ENCODE peak calls at places on chromosomes 6 and 20, in eight cellular contexts. X is hepatocyte, A is OCI-LY7, C is PC-3, B is SK-N-SH, R is neural progenitor cell, P is GM23338, N is HCT116. J is an unnamed sample.

GRCh38 chr20:62025832-62026563 is 39.7 kb downstream of the TAF4 start:
- DNase-seq in C (no peak), P (no peak), N (no peak), X (peak; percentile 72), R (no peak), B (peak; percentile 58), A (no peak), J (no peak)

GRCh38 chr20:20932156-20932555 is 174.0 kb downstream of the LINC00237 start:
- DNase-seq in X (no peak), A (no peak), C (no peak), B (no peak), N (no peak), P (no peak), R (no peak), J (no peak)

GRCh38 chr6:41334482-41335023 is 855 bp upstream of the NCR2 start:
- DNase-seq in P (no peak), A (peak; percentile 8), R (no peak), C (peak; percentile 16), B (peak; percentile 41), N (no peak), X (no peak), J (no peak)

GRCh38 chr6:84643778-84644177 is 120.6 kb downstream of the TBX18 start:
- DNase-seq in N (no peak), P (no peak), R (no peak), B (no peak), A (no peak), X (no peak), C (peak; percentile 52), J (no peak)

GRCh38 chr6:140931581-140931980 is 1201.1 kb upstream of the GJE1 start:
- DNase-seq in R (no peak), P (no peak), B (no peak), A (no peak), N (no peak), C (no peak), X (no peak), J (no peak)

GRCh38 chr6:43096451-43097097 is 20.5 kb downstream of the PTK7 start:
- DNase-seq in N (no peak), B (peak; percentile 38), R (peak; percentile 72), P (peak; percentile 53), A (peak; percentile 58), X (peak; percentile 54), C (peak; percentile 94), J (no peak)

GRCh38 chr6:9140181-9140580 is 704.8 kb upstream of the SLC35B3 start:
- DNase-seq in C (peak; percentile 82), B (no peak), P (no peak), R (no peak), N (no peak), X (no peak), A (no peak), J (no peak)

GRCh38 chr6:75130784-75131183 is 75.1 kb downstream of the COL12A1 start:
- DNase-seq in N (no peak), B (no peak), R (no peak), C (peak; percentile 25), P (peak; percentile 14), A (no peak), X (no peak), J (no peak)

GRCh38 chr6:128519931-128520435 is 416 bp downstream of the PTPRK start:
- DNase-seq in A (no peak), X (no peak), N (no peak), R (no peak), C (no peak), B (peak; percentile 35), P (peak; percentile 61), J (peak; percentile 42)

GRCh38 chr6:92688328-92688727 is 731.0 kb downstream of the EPHA7 start:
- DNase-seq in N (no peak), A (peak; percentile 77), B (no peak), C (no peak), P (no peak), R (no peak), X (no peak), J (peak; percentile 79)

GRCh38 chr6:37630281-37630799 is 67.3 kb downstream of the MDGA1 start:
- DNase-seq in X (peak; percentile 45), C (peak; percentile 98), P (no peak), R (no peak), A (no peak), B (no peak), N (peak; percentile 94), J (no peak)

GRCh38 chr6:35063701-35064507 is 77.2 kb downstream of the TCP11 start:
- DNase-seq in P (no peak), A (no peak), N (no peak), R (no peak), B (no peak), X (no peak), C (no peak), J (no peak)

GRCh38 chr6:14706378-14706929 is 539.4 kb upstream of the JARID2 start:
- DNase-seq in B (no peak), N (peak; percentile 48), R (no peak), C (peak; percentile 93), A (no peak), X (peak; percentile 30), P (no peak), J (no peak)

GRCh38 chr6:142413111-142413510 is 111.3 kb downstream of the ADGRG6 start:
- DNase-seq in C (no peak), P (no peak), R (no peak), N (no peak), B (no peak), A (no peak), X (no peak), J (no peak)

GRCh38 chr6:16759181-16759645 is 2.0 kb downstream of the ATXN1 start:
- DNase-seq in N (no peak), X (peak; percentile 13), C (peak; percentile 35), P (peak; percentile 17), A (no peak), R (peak; percentile 15), B (no peak), J (no peak)

GRCh38 chr6:112296122-112296521 is 41.8 kb upstream of the LAMA4 start:
- DNase-seq in X (peak; percentile 16), A (peak; percentile 1), P (peak; percentile 75), B (no peak), N (peak; percentile 27), R (peak; percentile 57), C (peak; percentile 56), J (no peak)

GRCh38 chr6:36442083-36442670 is 477 bp downstream of the PXT1 start:
- DNase-seq in N (no peak), B (no peak), C (no peak), X (no peak), P (no peak), A (peak; percentile 12), R (no peak), J (no peak)

GRCh38 chr6:105678516-105678915 is 275.6 kb upstream of the PREP start:
- DNase-seq in R (no peak), X (peak; percentile 25), C (peak; percentile 70), P (no peak), A (no peak), B (no peak), N (no peak), J (no peak)

GRCh38 chr20:33017542-33017941 is 10.0 kb downstream of the BPIFB2 start:
- DNase-seq in R (no peak), B (no peak), C (no peak), N (no peak), X (no peak), A (no peak), P (no peak), J (no peak)

GRCh38 chr6:166925141-166925996 is 31.0 kb downstream of the RNASET2 start:
- DNase-seq in N (no peak), B (no peak), X (no peak), R (no peak), A (no peak), P (no peak), C (no peak), J (no peak)

GRCh38 chr20:63952210-63952535 is 4.0 kb downstream of the UCKL1 start:
- DNase-seq in C (no peak), N (no peak), A (no peak), R (no peak), B (no peak), P (no peak), X (no peak), J (no peak)

GRCh38 chr20:63952769-63953168 is 3.4 kb downstream of the UCKL1 start:
- DNase-seq in N (no peak), A (no peak), P (no peak), C (no peak), X (no peak), B (no peak), R (no peak), J (no peak)

GRCh38 chr20:63955281-63955845 is 853 bp downstream of the UCKL1 start:
- DNase-seq in X (peak; percentile 69), A (peak; percentile 34), N (no peak), B (peak; percentile 75), P (peak; percentile 44), R (peak; percentile 70), C (peak; percentile 35), J (no peak)

GRCh38 chr20:63955846-63956663 is at the start of gene UCKL1:
- DNase-seq in R (peak; percentile 98), A (peak; percentile 93), B (peak; percentile 95), C (peak; percentile 83), P (peak; percentile 94), N (peak; percentile 79), X (peak; percentile 96), J (peak; percentile 90)

DNA sequence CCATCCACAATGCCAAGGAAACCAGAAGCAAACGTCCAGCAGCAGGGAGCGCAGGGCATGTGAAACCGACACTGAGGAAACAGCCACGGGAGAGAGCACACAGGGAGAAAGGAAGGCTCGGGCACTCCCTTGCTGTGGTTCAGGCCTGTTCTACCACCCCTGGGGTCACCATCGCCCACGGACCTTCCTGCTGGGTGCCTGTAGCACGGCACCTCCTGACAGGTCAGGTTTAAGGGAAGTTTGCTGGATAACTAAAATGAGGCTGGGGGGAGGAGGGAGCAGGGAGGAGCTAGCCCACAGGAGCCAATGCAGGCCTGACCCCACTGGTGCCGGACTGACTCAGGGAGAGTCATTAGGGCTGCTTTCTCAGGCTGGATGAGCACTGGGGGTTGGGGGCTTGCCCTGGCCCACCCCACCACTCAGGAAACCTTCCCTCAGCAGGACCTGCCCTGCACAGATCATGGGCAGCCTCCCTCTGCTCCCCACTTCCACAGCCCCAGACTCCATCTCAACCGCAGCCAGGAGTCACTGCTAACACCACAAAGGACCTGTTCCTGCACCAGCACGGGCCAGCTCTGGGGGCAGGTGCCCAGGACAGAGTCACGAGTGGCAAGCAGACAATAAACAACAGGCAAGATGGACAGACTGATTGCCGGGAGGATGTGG is 2.3 kb downstream of the UCKL1 start:
- DNase-seq in X (no peak), A (no peak), R (no peak), C (no peak), N (no peak), P (no peak), B (no peak), J (no peak)
- H3K27ac ChIP-seq in X (no peak overlapping the region), A (no peak overlapping the region), R (no peak overlapping the region), C (no peak overlapping the region), N (peak overlapping the region; percentile 99), P (no peak overlapping the region), B (no peak overlapping the region), J (no peak overlapping the region)

GRCh38 chr6:13462380-13463326 is 24.7 kb downstream of the GFOD1 start:
- DNase-seq in N (no peak), R (peak; percentile 67), B (no peak), A (peak; percentile 83), C (no peak), P (peak; percentile 60), X (no peak), J (no peak)
- TF ChIP-seq EZH2phosphoT487 in N (no peak), R (no peak), B (no peak), A (no peak), C (no peak), P (no peak), X (no peak), J (no peak)

GRCh38 chr6:88983532-88983931 is 20.1 kb upstream of the RNGTT start:
- DNase-seq in N (peak; percentile 35), R (peak; percentile 48), X (peak; percentile 48), P (peak; percentile 74), B (peak; percentile 27), A (peak; percentile 33), C (peak; percentile 45), J (no peak)
- TF ChIP-seq CTCF in N (peak; percentile 58), R (peak; percentile 57), X (peak; percentile 47), P (peak; percentile 66), B (peak; percentile 62), A (peak; percentile 57), C (peak; percentile 53), J (peak; percentile 47)

GRCh38 chr20:4059631-4060030 is 44.3 kb upstream of the RNF24 start:
- DNase-seq in C (no peak), N (no peak), B (no peak), P (no peak), A (no peak), X (no peak), R (no peak), J (no peak)
- H3K27ac ChIP-seq in C (no peak overlapping the region), N (no peak overlapping the region), B (no peak overlapping the region), P (no peak overlapping the region), A (no peak overlapping the region), X (no peak overlapping the region), R (no peak overlapping the region), J (no peak overlapping the region)